ENCODE peak calls at places on chromosomes 13 and 19, in five cellular contexts. M is mesenteric fat pad, B is bronchial epithelial cell, Z is M059J, V is mucosa of descending colon. C is an unnamed sample.

GRCh38 chr19:41870401-41870873 is 6.6 kb upstream of the CD79A start:
- DNase-seq in M (no peak), B (no peak), Z (peak; percentile 70), V (no peak), C (no peak)

GRCh38 chr13:110329258-110329657 is 22.2 kb downstream of the COL4A2 start:
- DNase-seq in M (no peak), B (no peak), Z (peak; percentile 25), V (no peak), C (no peak)

GRCh38 chr13:43805071-43805468 is 18.3 kb upstream of the ENOX1 start:
- DNase-seq in M (no peak), B (peak; percentile 100), Z (peak; percentile 92), V (no peak), C (no peak)

GRCh38 chr19:3356805-3357204 is 9.6 kb upstream of the NFIC start:
- DNase-seq in M (no peak), B (no peak), Z (no peak), V (no peak), C (no peak)

GRCh38 chr19:5136060-5136855 is 167.3 kb downstream of the KDM4B start:
- DNase-seq in M (no peak), B (no peak), Z (no peak), V (no peak), C (no peak)

GRCh38 chr13:108155185-108156106 is 59.9 kb downstream of the LIG4 start:
- DNase-seq in M (no peak), B (peak; percentile 34), Z (peak; percentile 18), V (peak; percentile 78), C (peak; percentile 39)

GRCh38 chr19:35161434-35161743 is 6.9 kb downstream of the FXYD5 start:
- DNase-seq in M (no peak), B (no peak), Z (no peak), V (no peak), C (no peak)

GRCh38 chr13:40346592-40346991 is 319.8 kb downstream of the FOXO1 start:
- DNase-seq in M (no peak), B (no peak), Z (no peak), V (no peak), C (no peak)

GRCh38 chr13:114230117-114230516 is 4.6 kb upstream of the CDC16 start:
- DNase-seq in M (no peak), B (no peak), Z (no peak), V (no peak), C (no peak)

GRCh38 chr13:31072041-31072440 is 89.7 kb downstream of the HSPH1 start:
- DNase-seq in M (no peak), B (no peak), Z (peak; percentile 56), V (no peak), C (no peak)

GRCh38 chr19:33686687-33687541 is 65.2 kb downstream of the CHST8 start:
- DNase-seq in M (peak; percentile 78), B (no peak), Z (no peak), V (no peak), C (no peak)

GRCh38 chr19:13031917-13032623 is 36.8 kb downstream of the NFIX start:
- DNase-seq in M (no peak), B (peak; percentile 56), Z (peak; percentile 68), V (no peak), C (no peak)

GRCh38 chr19:35644987-35645679 is 3.0 kb upstream of the COX6B1 start:
- DNase-seq in M (no peak), B (peak; percentile 42), Z (peak; percentile 60), V (peak; percentile 89), C (peak; percentile 46)

GRCh38 chr13:32941368-32941767 is 74.9 kb upstream of the KL start:
- DNase-seq in M (no peak), B (no peak), Z (no peak), V (no peak), C (no peak)

GRCh38 chr13:80850771-80851170 is 509.8 kb upstream of the SPRY2 start:
- DNase-seq in M (no peak), B (no peak), Z (no peak), V (no peak), C (no peak)

GRCh38 chr19:17560205-17560595 is 4.8 kb downstream of the COLGALT1 start:
- DNase-seq in M (peak; percentile 89), B (peak; percentile 78), Z (no peak), V (no peak), C (no peak)

GRCh38 chr19:47111081-47111589 is 2.4 kb downstream of the ZC3H4 start:
- DNase-seq in M (no peak), B (no peak), Z (no peak), V (peak; percentile 64), C (no peak)

GRCh38 chr13:113919761-113920160 is 54.1 kb downstream of the C13orf46 start:
- DNase-seq in M (peak; percentile 49), B (no peak), Z (no peak), V (no peak), C (no peak)

GRCh38 chr19:49167857-49168409 is 10.3 kb downstream of the TRPM4 start:
- DNase-seq in M (no peak), B (no peak), Z (no peak), V (peak; percentile 50), C (no peak)

GRCh38 chr19:43779820-43780219 is 953 bp downstream of the KCNN4 start:
- DNase-seq in M (no peak), B (no peak), Z (peak; percentile 42), V (no peak), C (no peak)

GRCh38 chr13:109840201-109840892 is 54.0 kb upstream of the IRS2 start:
- DNase-seq in M (no peak), B (peak; percentile 78), Z (peak; percentile 88), V (no peak), C (no peak)

GRCh38 chr19:2607712-2608601 is 94.5 kb downstream of the GNG7 start:
- DNase-seq in M (no peak), B (no peak), Z (no peak), V (peak; percentile 37), C (peak; percentile 77)

GRCh38 chr13:50893211-50893852 is 16.3 kb upstream of the RNASEH2B start:
- DNase-seq in M (no peak), B (no peak), Z (peak; percentile 50), V (no peak), C (no peak)

GRCh38 chr19:3914199-3914598 is 18.7 kb upstream of the NMRK2 start:
- DNase-seq in M (no peak), B (no peak), Z (no peak), V (no peak), C (no peak)

GRCh38 chr13:80339578-80339840 is 1.4 kb downstream of the SPRY2 start:
- DNase-seq in M (no peak), B (no peak), Z (peak; percentile 14), V (no peak), C (no peak)

GRCh38 chr19:4501691-4502090 is 16.6 kb downstream of the PLIN4 start:
- DNase-seq in M (no peak), B (no peak), Z (no peak), V (no peak), C (no peak)

GRCh38 chr13:103805771-103806170 is 739.6 kb upstream of the SLC10A2 start:
- DNase-seq in M (no peak), B (no peak), Z (no peak), V (no peak), C (no peak)

GRCh38 chr19:14517840-14518505 is at the start of gene DNAJB1:
- DNase-seq in M (peak; percentile 93), B (peak; percentile 53), Z (peak; percentile 73), V (peak; percentile 92), C (peak; percentile 56)

GRCh38 chr13:87884874-87885273 is 213.7 kb downstream of the SLITRK5 start:
- DNase-seq in M (no peak), B (peak; percentile 5), Z (peak; percentile 4), V (no peak), C (no peak)

GRCh38 chr19:16435999-16436650 is 35.6 kb downstream of the EPS15L1 start:
- DNase-seq in M (no peak), B (no peak), Z (no peak), V (no peak), C (no peak)

C was measured in effector memory CD8-positive, alpha-beta T cell.